ENCODE peak calls at places on chromosomes 2 and 18, in eight cellular contexts. F is retina; K is CD8-positive, alpha-beta memory T cell; G is NAMALWA; L is fibroblast of pulmonary artery; X is aorta; W is HFFc6; V is amniotic stem cell. Z is an unnamed sample.

GRCh38 chr2:98773907-98774306 is 43.0 kb upstream of the MGAT4A start:
- DNase-seq in X (no peak), F (no peak), V (no peak), W (no peak), G (no peak), L (no peak), K (no peak), Z (no peak)

GRCh38 chr2:10920764-10921468 is 9.2 kb downstream of the KCNF1 start:
- DNase-seq in W (no peak), X (no peak), F (no peak), V (no peak), L (no peak), G (no peak), K (no peak), Z (no peak)

GRCh38 chr2:195879153-195879552 is 189.5 kb downstream of the DNAH7 start:
- DNase-seq in V (no peak), K (no peak), G (no peak), W (no peak), F (no peak), L (no peak), X (no peak), Z (no peak)

GRCh38 chr2:24972315-24972958 is 682 bp upstream of the DNAJC27 start:
- DNase-seq in G (peak; percentile 78), L (peak; percentile 47), X (no peak), W (peak; percentile 3), F (peak; percentile 81), V (no peak), K (peak; percentile 37), Z (no peak)

GRCh38 chr2:51981813-51982212 is 949.9 kb upstream of the NRXN1 start:
- DNase-seq in V (peak; percentile 49), W (no peak), F (no peak), X (no peak), L (peak; percentile 67), G (no peak), K (no peak), Z (no peak)

GRCh38 chr2:124318913-124319312 is 293.8 kb downstream of the CNTNAP5 start:
- DNase-seq in V (no peak), W (no peak), G (peak; percentile 2), F (no peak), L (no peak), X (no peak), K (no peak), Z (no peak)

GRCh38 chr2:190678444-190679162 is 29.7 kb downstream of the NAB1 start:
- DNase-seq in L (peak; percentile 79), X (no peak), W (no peak), K (no peak), G (no peak), V (no peak), F (peak; percentile 43), Z (no peak)

GRCh38 chr18:55603775-55604174 is 15.8 kb upstream of the TCF4 start:
- DNase-seq in F (no peak), X (no peak), V (no peak), W (no peak), K (no peak), L (no peak), G (no peak), Z (no peak)

GRCh38 chr2:20796374-20796791 is 26.5 kb downstream of the LDAH start:
- DNase-seq in F (no peak), V (no peak), X (no peak), L (peak; percentile 38), K (no peak), G (no peak), W (no peak), Z (peak; percentile 32)

GRCh38 chr2:45869165-45869501 is 217.7 kb downstream of the PRKCE start:
- DNase-seq in W (peak; percentile 56), L (peak; percentile 36), X (no peak), K (no peak), F (no peak), G (no peak), V (no peak), Z (no peak)

GRCh38 chr2:136527560-136527959 is 237.8 kb upstream of the THSD7B start:
- DNase-seq in L (peak; percentile 17), W (no peak), V (no peak), G (peak; percentile 40), F (peak; percentile 33), K (no peak), X (no peak), Z (no peak)

GRCh38 chr2:172342611-172343010 is 84.8 kb upstream of the ITGA6 start:
- DNase-seq in G (no peak), K (no peak), W (no peak), V (no peak), X (no peak), L (no peak), F (no peak), Z (no peak)

GRCh38 chr2:99473496-99474083 is 16.2 kb downstream of the REV1 start:
- DNase-seq in G (no peak), F (no peak), V (no peak), X (no peak), W (no peak), L (no peak), K (no peak), Z (no peak)

GRCh38 chr2:197028230-197028629 is 101.7 kb upstream of the PGAP1 start:
- DNase-seq in V (no peak), L (peak; percentile 80), X (no peak), G (no peak), W (peak; percentile 55), F (no peak), K (no peak), Z (no peak)

GRCh38 chr2:173349295-173349694 is 5.4 kb upstream of the CDCA7 start:
- DNase-seq in L (no peak), F (no peak), W (no peak), V (no peak), G (peak; percentile 67), K (no peak), X (no peak), Z (no peak)

GRCh38 chr2:9212661-9213411 is 6.2 kb downstream of the ASAP2 start:
- DNase-seq in W (no peak), K (no peak), F (no peak), L (peak; percentile 43), G (no peak), X (peak; percentile 74), V (no peak), Z (no peak)

GRCh38 chr2:61905372-61906186 is at the start of gene COMMD1:
- DNase-seq in V (peak; percentile 68), X (peak; percentile 89), K (peak; percentile 70), F (peak; percentile 88), W (peak; percentile 65), G (peak; percentile 87), L (peak; percentile 74), Z (peak; percentile 84)

GRCh38 chr2:183541766-183542165 is 417.5 kb downstream of the NUP35 start:
- DNase-seq in X (no peak), W (no peak), L (no peak), F (no peak), V (no peak), G (no peak), K (no peak), Z (no peak)